ENCODE peak calls at places on chromosomes 2 and 18, in four cellular contexts. J is neural progenitor cell, C is AG09309, V is HFFc6. Z is an unnamed sample.
A peak's percentile ranks its signal among the peaks of the same experiment; 100 is the strongest.

GRCh38 chr2:38076250-38076709 is 329 bp upstream of the CYP1B1 start:
- DNase-seq in J (peak; percentile 92), V (peak; percentile 25), C (peak; percentile 80), Z (no peak)

GRCh38 chr2:136246086-136246669 is 128.2 kb upstream of the CXCR4 start:
- DNase-seq in V (no peak), C (no peak), J (peak; percentile 26), Z (no peak)

GRCh38 chr2:109117780-109118179 is 11.2 kb upstream of the SH3RF3 start:
- DNase-seq in J (no peak), C (no peak), V (no peak), Z (no peak)

GRCh38 chr18:11520536-11520935 is 88.9 kb upstream of the SLC35G4 start:
- DNase-seq in C (no peak), J (no peak), V (no peak), Z (no peak)

GRCh38 chr2:172701250-172701649 is 34.4 kb upstream of the RAPGEF4 start:
- DNase-seq in C (peak; percentile 65), V (peak; percentile 88), J (no peak), Z (no peak)

GRCh38 chr18:24544141-24544498 is 83.7 kb downstream of the HRH4 start:
- DNase-seq in C (no peak), V (no peak), J (peak; percentile 74), Z (no peak)

GRCh38 chr2:136132840-136133570 is 15.1 kb upstream of the CXCR4 start:
- DNase-seq in J (no peak), C (no peak), V (no peak), Z (no peak)

GRCh38 chr2:309148-309969 is 21.5 kb upstream of the ALKAL2 start:
- DNase-seq in V (no peak), J (peak; percentile 75), C (no peak), Z (no peak)

GRCh38 chr2:210086292-210086691 is 83.9 kb downstream of the RPE start:
- DNase-seq in J (no peak), C (no peak), V (no peak), Z (no peak)

GRCh38 chr2:212294816-212295215 is 243.8 kb downstream of the ERBB4 start:
- DNase-seq in V (no peak), J (no peak), C (no peak), Z (no peak)

GRCh38 chr2:10414000-10414451 is 34.1 kb downstream of the ODC1 start:
- DNase-seq in V (peak; percentile 37), J (no peak), C (no peak), Z (no peak)

GRCh38 chr2:6580982-6581381 is 284.7 kb downstream of the CMPK2 start:
- DNase-seq in J (no peak), C (peak; percentile 11), V (peak; percentile 76), Z (no peak)

DNA sequence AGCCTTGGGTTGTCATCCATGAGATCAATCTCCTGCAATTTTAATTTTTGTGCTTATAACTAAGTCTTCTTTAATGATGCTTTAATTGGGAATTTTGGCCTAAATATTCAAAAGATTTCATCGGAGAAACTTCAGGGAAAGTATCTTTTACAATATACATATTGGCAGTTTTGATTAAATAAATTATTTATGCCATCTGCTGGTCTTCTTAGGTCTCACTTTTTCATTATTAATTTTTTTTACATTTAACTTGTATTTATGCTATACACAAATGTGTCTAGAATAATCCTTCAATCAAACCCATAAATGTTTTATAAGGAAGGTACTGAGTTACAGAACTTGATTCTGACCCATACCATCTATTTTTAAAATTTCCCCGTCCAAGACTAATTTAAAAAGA is 95.1 kb upstream of the XPO1 start:
- DNase-seq in J (no peak), C (no peak), V (no peak), Z (no peak)
- TF ChIP-seq CTCF in J (no peak), C (no peak), V (peak; percentile 59), Z (no peak)

GRCh38 chr18:50820901-50821520 is 1.2 kb upstream of the MRO start:
- DNase-seq in C (no peak), V (no peak), J (no peak), Z (no peak)

GRCh38 chr18:50819027-50819726 is 639 bp downstream of the MRO start:
- DNase-seq in V (no peak), C (no peak), J (peak; percentile 66), Z (no peak)

GRCh38 chr18:50817898-50818250 is 1.9 kb downstream of the MRO start:
- DNase-seq in V (no peak), J (no peak), C (peak; percentile 39), Z (no peak)

GRCh38 chr18:50816767-50817166 is 3.0 kb downstream of the MRO start:
- DNase-seq in V (no peak), J (peak; percentile 33), C (no peak), Z (no peak)

DNA sequence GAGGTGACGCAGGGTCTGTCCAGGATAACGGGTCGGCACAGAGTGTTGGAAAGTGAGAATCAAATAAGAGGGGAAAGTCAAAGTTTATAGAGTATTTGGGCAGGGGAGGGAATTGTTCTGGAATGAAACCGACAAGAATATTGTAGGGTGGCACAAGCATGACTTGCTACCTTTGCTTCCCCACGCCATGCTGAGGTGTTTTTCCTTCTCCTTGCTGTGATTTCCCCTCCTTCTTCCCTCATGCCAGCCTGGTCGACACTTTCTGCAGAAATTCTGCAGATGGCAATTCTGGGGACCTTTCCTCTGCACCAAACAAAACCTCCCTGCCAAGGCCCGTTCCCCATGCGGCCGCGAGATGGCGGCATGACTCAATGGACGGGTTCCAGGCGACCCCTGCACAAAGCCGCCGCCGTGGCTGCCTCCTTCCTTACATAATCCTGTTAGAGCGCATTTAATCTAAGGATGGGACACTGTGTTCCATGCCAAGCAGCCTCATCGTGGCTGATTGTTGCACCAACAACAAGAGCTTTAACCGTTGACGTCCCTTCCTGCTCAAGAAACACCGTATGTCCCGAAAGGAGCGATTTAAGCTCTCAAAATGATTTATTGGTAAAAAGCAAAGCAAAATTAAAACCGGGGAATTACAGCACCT is at the start of gene MRO:
- DNase-seq in J (peak; percentile 92), C (peak; percentile 20), V (peak; percentile 51), Z (peak; percentile 74)
- TF ChIP-seq CTCF in J (peak; percentile 92), C (peak; percentile 97), V (peak; percentile 92), Z (peak; percentile 94)

GRCh38 chr2:62705859-62706720 is 577 bp downstream of the EHBP1 start:
- DNase-seq in J (peak; percentile 44), C (no peak), V (peak; percentile 31), Z (peak; percentile 31)
- TF ChIP-seq CTCF in J (peak; percentile 47), C (peak; percentile 29), V (peak; percentile 72), Z (peak; percentile 29)

GRCh38 chr2:143802871-143803650 is 673.8 kb downstream of the ARHGAP15 start:
- DNase-seq in V (no peak), C (no peak), J (no peak), Z (no peak)
- TF ChIP-seq CTCF in V (peak; percentile 11), C (no peak), J (no peak), Z (no peak)

GRCh38 chr2:227058888-227059399 is 105.1 kb downstream of the COL4A4 start:
- DNase-seq in V (no peak), C (no peak), J (no peak), Z (no peak)
- TF ChIP-seq CTCF in V (no peak), C (no peak), J (no peak), Z (no peak)

Z was measured in natural killer cell.